ENCODE peak calls at places on chromosomes 12 and 14, in six cellular contexts. One of them, this sample, is unnamed.

GRCh38 chr14:95034806-95035205 is 122.5 kb downstream of the DICER1 start:
- DNase-seq in breast epithelium: no peak
- DNase-seq in RWPE2: peak
- DNase-seq in effector memory CD4-positive, alpha-beta T cell: no peak
- DNase-seq in CD8-positive, alpha-beta T cell: no peak
- DNase-seq in NT2/D1: no peak
- DNase-seq in this sample: peak

GRCh38 chr14:74514471-74514932 is 20.9 kb downstream of the ISCA2 start:
- DNase-seq in RWPE2: no peak
- DNase-seq in effector memory CD4-positive, alpha-beta T cell: no peak
- DNase-seq in NT2/D1: no peak
- DNase-seq in CD8-positive, alpha-beta T cell: no peak
- DNase-seq in breast epithelium: peak
- DNase-seq in this sample: peak

GRCh38 chr14:100375273-100375962 is 52.3 kb downstream of the SLC25A47 start:
- DNase-seq in effector memory CD4-positive, alpha-beta T cell: no peak
- DNase-seq in breast epithelium: no peak
- DNase-seq in NT2/D1: no peak
- DNase-seq in RWPE2: peak
- DNase-seq in CD8-positive, alpha-beta T cell: no peak
- DNase-seq in this sample: peak

GRCh38 chr12:11581179-11581755 is 68.2 kb upstream of the ETV6 start:
- DNase-seq in RWPE2: no peak
- DNase-seq in CD8-positive, alpha-beta T cell: peak
- DNase-seq in NT2/D1: peak
- DNase-seq in effector memory CD4-positive, alpha-beta T cell: peak
- DNase-seq in breast epithelium: peak
- DNase-seq in this sample: peak

GRCh38 chr14:82366803-82367202 is 833.1 kb upstream of the SEL1L start:
- DNase-seq in CD8-positive, alpha-beta T cell: no peak
- DNase-seq in effector memory CD4-positive, alpha-beta T cell: no peak
- DNase-seq in breast epithelium: no peak
- DNase-seq in NT2/D1: no peak
- DNase-seq in RWPE2: no peak
- DNase-seq in this sample: no peak

GRCh38 chr14:65817011-65817410 is 404.5 kb downstream of the FUT8 start:
- DNase-seq in breast epithelium: peak
- DNase-seq in CD8-positive, alpha-beta T cell: no peak
- DNase-seq in RWPE2: no peak
- DNase-seq in effector memory CD4-positive, alpha-beta T cell: no peak
- DNase-seq in NT2/D1: no peak
- DNase-seq in this sample: no peak

GRCh38 chr12:15550778-15551177 is 228.5 kb downstream of the PTPRO start:
- DNase-seq in RWPE2: no peak
- DNase-seq in NT2/D1: no peak
- DNase-seq in breast epithelium: no peak
- DNase-seq in effector memory CD4-positive, alpha-beta T cell: no peak
- DNase-seq in CD8-positive, alpha-beta T cell: no peak
- DNase-seq in this sample: no peak

GRCh38 chr14:102951799-102952198 is 29.3 kb downstream of the AMN start:
- DNase-seq in breast epithelium: no peak
- DNase-seq in effector memory CD4-positive, alpha-beta T cell: no peak
- DNase-seq in NT2/D1: no peak
- DNase-seq in CD8-positive, alpha-beta T cell: no peak
- DNase-seq in RWPE2: no peak
- DNase-seq in this sample: no peak

GRCh38 chr14:104694991-104695659 is 5.7 kb downstream of the INF2 start:
- DNase-seq in effector memory CD4-positive, alpha-beta T cell: no peak
- DNase-seq in breast epithelium: no peak
- DNase-seq in RWPE2: no peak
- DNase-seq in CD8-positive, alpha-beta T cell: peak
- DNase-seq in NT2/D1: no peak
- DNase-seq in this sample: no peak

GRCh38 chr12:120314220-120314619 is 12.1 kb downstream of the SIRT4 start:
- DNase-seq in RWPE2: no peak
- DNase-seq in breast epithelium: no peak
- DNase-seq in NT2/D1: no peak
- DNase-seq in effector memory CD4-positive, alpha-beta T cell: no peak
- DNase-seq in CD8-positive, alpha-beta T cell: no peak
- DNase-seq in this sample: no peak

GRCh38 chr12:83676896-83677295 is 990.2 kb downstream of the TMTC2 start:
- DNase-seq in NT2/D1: no peak
- DNase-seq in RWPE2: no peak
- DNase-seq in CD8-positive, alpha-beta T cell: no peak
- DNase-seq in breast epithelium: no peak
- DNase-seq in effector memory CD4-positive, alpha-beta T cell: no peak
- DNase-seq in this sample: no peak

GRCh38 chr12:108440736-108441135 is 74.3 kb upstream of the FICD start:
- DNase-seq in breast epithelium: no peak
- DNase-seq in CD8-positive, alpha-beta T cell: no peak
- DNase-seq in RWPE2: no peak
- DNase-seq in effector memory CD4-positive, alpha-beta T cell: no peak
- DNase-seq in NT2/D1: peak
- DNase-seq in this sample: no peak

GRCh38 chr12:92717202-92717601 is 14.4 kb downstream of the PLEKHG7 start:
- DNase-seq in NT2/D1: no peak
- DNase-seq in breast epithelium: no peak
- DNase-seq in effector memory CD4-positive, alpha-beta T cell: no peak
- DNase-seq in RWPE2: no peak
- DNase-seq in CD8-positive, alpha-beta T cell: no peak
- DNase-seq in this sample: no peak

GRCh38 chr14:101788016-101788695 is 26.6 kb downstream of the PPP2R5C start:
- DNase-seq in CD8-positive, alpha-beta T cell: no peak
- DNase-seq in NT2/D1: no peak
- DNase-seq in RWPE2: no peak
- DNase-seq in effector memory CD4-positive, alpha-beta T cell: no peak
- DNase-seq in breast epithelium: no peak
- DNase-seq in this sample: no peak

GRCh38 chr12:31494455-31494854 is 96.5 kb downstream of the DENND5B start:
- DNase-seq in NT2/D1: no peak
- DNase-seq in effector memory CD4-positive, alpha-beta T cell: no peak
- DNase-seq in CD8-positive, alpha-beta T cell: no peak
- DNase-seq in RWPE2: no peak
- DNase-seq in breast epithelium: no peak
- DNase-seq in this sample: no peak

GRCh38 chr12:47378907-47379306 is 299.1 kb upstream of the AMIGO2 start:
- DNase-seq in effector memory CD4-positive, alpha-beta T cell: no peak
- DNase-seq in CD8-positive, alpha-beta T cell: no peak
- DNase-seq in RWPE2: no peak
- DNase-seq in NT2/D1: no peak
- DNase-seq in breast epithelium: no peak
- DNase-seq in this sample: no peak

GRCh38 chr12:14981049-14981448 is 8.2 kb downstream of the PDE6H start:
- DNase-seq in CD8-positive, alpha-beta T cell: no peak
- DNase-seq in breast epithelium: no peak
- DNase-seq in RWPE2: no peak
- DNase-seq in NT2/D1: no peak
- DNase-seq in effector memory CD4-positive, alpha-beta T cell: no peak
- DNase-seq in this sample: peak

GRCh38 chr12:24062642-24063245 is 113.3 kb upstream of the SOX5 start:
- DNase-seq in CD8-positive, alpha-beta T cell: no peak
- DNase-seq in effector memory CD4-positive, alpha-beta T cell: no peak
- DNase-seq in NT2/D1: no peak
- DNase-seq in breast epithelium: no peak
- DNase-seq in RWPE2: no peak
- DNase-seq in this sample: no peak

GRCh38 chr14:37230551-37231194 is 32.9 kb downstream of the MIPOL1 start:
- DNase-seq in breast epithelium: no peak
- DNase-seq in RWPE2: no peak
- DNase-seq in NT2/D1: no peak
- DNase-seq in effector memory CD4-positive, alpha-beta T cell: no peak
- DNase-seq in CD8-positive, alpha-beta T cell: no peak
- DNase-seq in this sample: no peak

GRCh38 chr14:71985538-71986234 is 53.5 kb downstream of the RGS6 start:
- DNase-seq in effector memory CD4-positive, alpha-beta T cell: no peak
- DNase-seq in breast epithelium: no peak
- DNase-seq in RWPE2: no peak
- DNase-seq in NT2/D1: no peak
- DNase-seq in CD8-positive, alpha-beta T cell: no peak
- DNase-seq in this sample: no peak

GRCh38 chr12:46830731-46831334 is 5.0 kb upstream of the SLC38A4 start:
- DNase-seq in RWPE2: no peak
- DNase-seq in breast epithelium: no peak
- DNase-seq in effector memory CD4-positive, alpha-beta T cell: no peak
- DNase-seq in NT2/D1: no peak
- DNase-seq in CD8-positive, alpha-beta T cell: no peak
- DNase-seq in this sample: no peak

GRCh38 chr14:103109789-103110415 is 13.4 kb upstream of the TNFAIP2 start:
- DNase-seq in CD8-positive, alpha-beta T cell: no peak
- DNase-seq in NT2/D1: no peak
- DNase-seq in breast epithelium: no peak
- DNase-seq in effector memory CD4-positive, alpha-beta T cell: no peak
- DNase-seq in RWPE2: no peak
- DNase-seq in this sample: no peak

GRCh38 chr14:94117856-94118255 is 7.3 kb downstream of the IFI27 start:
- DNase-seq in effector memory CD4-positive, alpha-beta T cell: no peak
- DNase-seq in NT2/D1: no peak
- DNase-seq in CD8-positive, alpha-beta T cell: no peak
- DNase-seq in RWPE2: peak
- DNase-seq in breast epithelium: no peak
- DNase-seq in this sample: no peak

DNA sequence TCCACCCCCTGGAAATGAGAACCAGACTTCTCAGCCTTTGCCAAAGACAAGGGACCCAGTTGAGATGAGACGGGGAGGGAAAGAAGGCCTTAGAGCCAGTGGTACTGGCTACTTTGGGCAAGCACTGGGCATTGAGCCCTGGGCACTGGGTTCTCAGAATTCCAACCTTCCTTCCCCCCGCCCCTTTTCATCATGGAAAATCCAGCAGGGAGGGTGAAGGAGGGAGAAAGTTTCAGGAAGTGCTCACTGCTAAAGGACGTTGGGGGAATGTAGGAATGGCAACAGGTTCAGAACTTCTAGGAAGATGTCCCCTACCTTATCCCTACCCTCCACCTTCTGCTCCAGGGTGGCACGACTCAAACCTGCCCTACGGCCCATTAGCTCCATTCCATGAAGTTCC is 4.2 kb upstream of the TNS2 start:
- DNase-seq in breast epithelium: no peak
- DNase-seq in CD8-positive, alpha-beta T cell: no peak
- DNase-seq in effector memory CD4-positive, alpha-beta T cell: no peak
- DNase-seq in NT2/D1: no peak
- DNase-seq in RWPE2: no peak
- DNase-seq in this sample: no peak
- H3K4me3 ChIP-seq in breast epithelium: peak
- H3K4me3 ChIP-seq in CD8-positive, alpha-beta T cell: no peak
- H3K4me3 ChIP-seq in effector memory CD4-positive, alpha-beta T cell: no peak
- H3K4me3 ChIP-seq in NT2/D1: peak
- H3K4me3 ChIP-seq in RWPE2: peak
- H3K4me3 ChIP-seq in this sample: no peak

GRCh38 chr14:55074662-55075061 is 23.2 kb downstream of the MAPK1IP1L start:
- DNase-seq in CD8-positive, alpha-beta T cell: no peak
- DNase-seq in NT2/D1: no peak
- DNase-seq in RWPE2: no peak
- DNase-seq in effector memory CD4-positive, alpha-beta T cell: no peak
- DNase-seq in breast epithelium: peak
- DNase-seq in this sample: no peak

GRCh38 chr14:55073856-55074255 is 22.4 kb downstream of the MAPK1IP1L start:
- DNase-seq in RWPE2: no peak
- DNase-seq in breast epithelium: peak
- DNase-seq in CD8-positive, alpha-beta T cell: no peak
- DNase-seq in NT2/D1: no peak
- DNase-seq in effector memory CD4-positive, alpha-beta T cell: no peak
- DNase-seq in this sample: no peak

GRCh38 chr14:55071051-55071450 is 19.6 kb downstream of the MAPK1IP1L start:
- DNase-seq in RWPE2: no peak
- DNase-seq in CD8-positive, alpha-beta T cell: no peak
- DNase-seq in effector memory CD4-positive, alpha-beta T cell: no peak
- DNase-seq in NT2/D1: no peak
- DNase-seq in breast epithelium: peak
- DNase-seq in this sample: no peak

GRCh38 chr14:55075628-55076027 is 24.2 kb downstream of the MAPK1IP1L start:
- DNase-seq in effector memory CD4-positive, alpha-beta T cell: no peak
- DNase-seq in RWPE2: no peak
- DNase-seq in CD8-positive, alpha-beta T cell: no peak
- DNase-seq in breast epithelium: no peak
- DNase-seq in NT2/D1: no peak
- DNase-seq in this sample: no peak

GRCh38 chr14:55071870-55072640 is 20.6 kb downstream of the MAPK1IP1L start:
- DNase-seq in breast epithelium: peak
- DNase-seq in effector memory CD4-positive, alpha-beta T cell: no peak
- DNase-seq in NT2/D1: no peak
- DNase-seq in CD8-positive, alpha-beta T cell: no peak
- DNase-seq in RWPE2: no peak
- DNase-seq in this sample: no peak
- H3K4me3 ChIP-seq in breast epithelium: no peak
- H3K4me3 ChIP-seq in effector memory CD4-positive, alpha-beta T cell: peak
- H3K4me3 ChIP-seq in NT2/D1: no peak
- H3K4me3 ChIP-seq in CD8-positive, alpha-beta T cell: no peak
- H3K4me3 ChIP-seq in RWPE2: no peak
- H3K4me3 ChIP-seq in this sample: no peak

DNA sequence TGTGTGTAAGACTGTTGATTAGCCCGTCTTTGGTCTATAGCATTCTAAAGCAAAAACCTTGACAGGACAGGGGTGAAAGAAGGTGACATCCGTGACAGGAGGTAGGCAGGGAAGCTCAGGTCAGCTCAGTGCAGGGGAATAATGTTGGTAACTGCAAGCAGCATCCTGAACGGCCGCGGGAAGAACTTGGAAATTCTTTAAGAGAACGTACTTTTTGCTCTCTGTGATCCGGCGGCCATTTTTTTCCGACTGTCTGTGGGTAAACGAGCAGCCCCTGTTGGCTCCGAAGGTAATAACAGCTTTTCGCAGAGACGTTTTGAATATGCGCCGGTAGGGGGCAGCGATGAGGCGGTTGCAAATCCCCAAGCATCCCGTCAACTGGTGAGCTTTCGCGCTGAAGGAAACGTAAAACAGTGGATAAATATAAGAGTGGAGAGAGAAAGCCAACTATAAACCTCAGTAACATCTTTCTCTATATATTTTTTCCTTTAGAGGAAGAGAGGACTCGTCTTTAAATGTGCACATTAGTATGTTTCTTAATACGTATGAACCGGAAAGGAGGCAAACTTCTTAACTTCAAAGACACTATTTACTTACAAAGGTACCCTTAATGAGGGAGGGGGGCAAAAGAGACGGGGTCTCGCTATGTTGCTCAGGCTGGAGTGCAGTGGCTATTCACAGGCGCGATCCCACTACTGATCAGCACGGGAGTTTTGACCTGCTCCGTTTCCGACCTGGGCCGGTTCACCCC is 9.5 kb upstream of the NEMF start:
- DNase-seq in effector memory CD4-positive, alpha-beta T cell: peak
- DNase-seq in RWPE2: peak
- DNase-seq in breast epithelium: peak
- DNase-seq in NT2/D1: no peak
- DNase-seq in CD8-positive, alpha-beta T cell: peak
- DNase-seq in this sample: peak
- H3K4me3 ChIP-seq in effector memory CD4-positive, alpha-beta T cell: peak
- H3K4me3 ChIP-seq in RWPE2: peak
- H3K4me3 ChIP-seq in breast epithelium: peak
- H3K4me3 ChIP-seq in NT2/D1: peak
- H3K4me3 ChIP-seq in CD8-positive, alpha-beta T cell: peak
- H3K4me3 ChIP-seq in this sample: peak

DNA sequence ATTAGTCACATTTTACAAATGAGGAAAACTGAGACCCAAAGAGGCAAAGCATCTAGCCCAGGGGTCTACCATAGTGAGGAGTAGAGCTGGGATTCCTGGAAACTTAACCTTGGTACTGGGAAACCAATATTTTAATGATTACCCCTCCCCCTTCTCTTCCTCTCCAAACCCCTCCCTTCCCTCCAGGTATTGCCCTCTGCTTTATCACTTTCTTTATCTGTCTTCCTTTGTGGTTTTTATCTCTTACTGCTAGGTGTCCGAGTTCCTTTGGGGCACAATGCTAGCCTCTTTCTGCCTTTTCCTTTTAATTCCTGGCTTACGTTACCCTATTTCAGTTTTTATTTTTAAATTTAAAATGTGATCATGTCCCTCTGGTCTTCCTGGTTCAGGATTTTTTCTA is 2.8 kb downstream of the GABARAPL1 start:
- DNase-seq in breast epithelium: no peak
- DNase-seq in CD8-positive, alpha-beta T cell: no peak
- DNase-seq in NT2/D1: no peak
- DNase-seq in effector memory CD4-positive, alpha-beta T cell: no peak
- DNase-seq in RWPE2: no peak
- DNase-seq in this sample: no peak
- H3K4me3 ChIP-seq in breast epithelium: peak
- H3K4me3 ChIP-seq in CD8-positive, alpha-beta T cell: no peak
- H3K4me3 ChIP-seq in NT2/D1: no peak
- H3K4me3 ChIP-seq in effector memory CD4-positive, alpha-beta T cell: no peak
- H3K4me3 ChIP-seq in RWPE2: no peak
- H3K4me3 ChIP-seq in this sample: no peak

This sample was measured in lung.